ENCODE peak calls at places on chromosomes 1 and 21, in six cellular contexts. U, Z, N, J, Q and E are unnamed samples.

GRCh38 chr1:117573386-117574040 is 32.3 kb upstream of the TENT5C start:
- DNase-seq in U (peak; percentile 59), Z (no peak), N (no peak), J (no peak), Q (no peak), E (peak; percentile 63)

GRCh38 chr21:36799869-36800268 is 101.0 kb downstream of the SIM2 start:
- DNase-seq in U (no peak), Z (no peak), N (no peak), J (no peak), Q (peak; percentile 70), E (no peak)

GRCh38 chr1:3341236-3341994 is 113.0 kb upstream of the ARHGEF16 start:
- DNase-seq in U (no peak), Z (no peak), N (no peak), J (no peak), Q (no peak), E (no peak)

GRCh38 chr1:220787069-220787614 is 429 bp downstream of the MTARC1 start:
- DNase-seq in U (peak; percentile 86), Z (no peak), N (no peak), J (peak; percentile 12), Q (no peak), E (no peak)

GRCh38 chr1:37176269-37176668 is 142.0 kb upstream of the GRIK3 start:
- DNase-seq in U (no peak), Z (no peak), N (no peak), J (no peak), Q (no peak), E (no peak)

GRCh38 chr1:186102559-186103148 is 272.4 kb downstream of the TPR start:
- DNase-seq in U (no peak), Z (no peak), N (no peak), J (peak; percentile 58), Q (peak; percentile 46), E (no peak)

GRCh38 chr1:12166834-12167492 is at the start of gene TNFRSF1B:
- DNase-seq in U (peak; percentile 78), Z (peak; percentile 74), N (peak; percentile 26), J (peak; percentile 89), Q (peak; percentile 87), E (peak; percentile 91)

GRCh38 chr1:164785841-164786534 is 227.0 kb downstream of the PBX1 start:
- DNase-seq in U (no peak), Z (no peak), N (no peak), J (peak; percentile 52), Q (no peak), E (no peak)

GRCh38 chr1:76285578-76286135 is 211.1 kb downstream of the ST6GALNAC3 start:
- DNase-seq in U (no peak), Z (no peak), N (no peak), J (no peak), Q (no peak), E (no peak)

GRCh38 chr1:173038875-173039554 is 11.7 kb downstream of the TNFSF18 start:
- DNase-seq in U (no peak), Z (no peak), N (no peak), J (no peak), Q (no peak), E (no peak)

GRCh38 chr1:60978421-60979357 is 103.7 kb upstream of the NFIA start:
- DNase-seq in U (peak; percentile 30), Z (peak; percentile 24), N (peak; percentile 4), J (peak; percentile 59), Q (peak; percentile 52), E (peak; percentile 66)

GRCh38 chr1:19814681-19815503 is at the start of gene RNF186:
- DNase-seq in U (peak; percentile 91), Z (no peak), N (no peak), J (no peak), Q (no peak), E (no peak)

GRCh38 chr1:167401260-167401873 is 117.0 kb downstream of the CD247 start:
- DNase-seq in U (peak; percentile 61), Z (peak; percentile 46), N (peak; percentile 19), J (peak; percentile 63), Q (peak; percentile 37), E (peak; percentile 79)

GRCh38 chr21:34688145-34688544 is 19.4 kb downstream of the CLIC6 start:
- DNase-seq in U (no peak), Z (no peak), N (no peak), J (peak; percentile 48), Q (peak; percentile 35), E (no peak)

GRCh38 chr1:166855558-166855957 is 16.3 kb downstream of the POGK start:
- DNase-seq in U (no peak), Z (no peak), N (no peak), J (no peak), Q (no peak), E (no peak)

GRCh38 chr1:51768971-51769601 is 109.4 kb downstream of the NRDC start:
- DNase-seq in U (no peak), Z (no peak), N (no peak), J (peak; percentile 77), Q (peak; percentile 54), E (no peak)

GRCh38 chr1:44632511-44633072 is 41.7 kb downstream of the TMEM53 start:
- DNase-seq in U (no peak), Z (no peak), N (no peak), J (no peak), Q (no peak), E (no peak)

GRCh38 chr1:18948913-18949688 is 7.4 kb downstream of the IFFO2 start:
- DNase-seq in U (peak; percentile 50), Z (no peak), N (no peak), J (peak; percentile 84), Q (peak; percentile 70), E (no peak)

GRCh38 chr1:230884646-230885045 is 16.3 kb upstream of the C1orf198 start:
- DNase-seq in U (no peak), Z (no peak), N (no peak), J (no peak), Q (no peak), E (no peak)

GRCh38 chr1:65419681-65420589 is 533 bp upstream of the LEPR start:
- DNase-seq in U (peak; percentile 99), Z (peak; percentile 98), N (peak; percentile 99), J (peak; percentile 98), Q (peak; percentile 97), E (peak; percentile 99)

GRCh38 chr1:91201174-91201573 is 179.3 kb upstream of the ZNF644 start:
- DNase-seq in U (no peak), Z (no peak), N (no peak), J (no peak), Q (no peak), E (no peak)

GRCh38 chr1:63779338-63779819 is 5.6 kb downstream of the ROR1 start:
- DNase-seq in U (no peak), Z (no peak), N (no peak), J (no peak), Q (peak; percentile 42), E (no peak)

GRCh38 chr1:157438236-157439012 is 113.9 kb downstream of the FCRL5 start:
- DNase-seq in U (no peak), Z (no peak), N (no peak), J (no peak), Q (no peak), E (no peak)

GRCh38 chr1:2315711-2316450 is 75.5 kb downstream of the MORN1 start:
- DNase-seq in U (no peak), Z (no peak), N (no peak), J (no peak), Q (no peak), E (no peak)

GRCh38 chr1:92219028-92219427 is 1.3 kb downstream of the C1orf146 start:
- DNase-seq in U (no peak), Z (no peak), N (no peak), J (no peak), Q (no peak), E (no peak)

GRCh38 chr1:36882536-36883285 is 151.6 kb downstream of the GRIK3 start:
- DNase-seq in U (peak; percentile 4), Z (no peak), N (no peak), J (no peak), Q (peak; percentile 0), E (no peak)

GRCh38 chr21:45294509-45295291 is 7.0 kb upstream of the POFUT2 start:
- DNase-seq in U (peak; percentile 61), Z (no peak), N (no peak), J (peak; percentile 93), Q (peak; percentile 95), E (peak; percentile 50)

GRCh38 chr1:232223309-232223708 is 406.6 kb downstream of the SIPA1L2 start:
- DNase-seq in U (no peak), Z (no peak), N (no peak), J (no peak), Q (no peak), E (no peak)

GRCh38 chr21:27024316-27024715 is 57.4 kb upstream of the ADAMTS5 start:
- DNase-seq in U (no peak), Z (no peak), N (no peak), J (peak; percentile 64), Q (peak; percentile 18), E (no peak)

GRCh38 chr1:71049951-71050598 is 2.5 kb upstream of the PTGER3 start:
- DNase-seq in U (peak; percentile 27), Z (no peak), N (no peak), J (peak; percentile 75), Q (peak; percentile 77), E (no peak)

GRCh38 chr1:221035680-221036153 is 156.5 kb downstream of the HLX start:
- DNase-seq in U (no peak), Z (no peak), N (no peak), J (peak; percentile 38), Q (peak; percentile 26), E (no peak)

GRCh38 chr1:20439282-20439681 is 46.7 kb downstream of the CAMK2N1 start:
- DNase-seq in U (no peak), Z (no peak), N (no peak), J (peak; percentile 31), Q (peak; percentile 54), E (no peak)

GRCh38 chr1:67832737-67833594 is at the start of gene GNG12:
- DNase-seq in U (peak; percentile 82), Z (no peak), N (no peak), J (peak; percentile 94), Q (peak; percentile 87), E (peak; percentile 64)

GRCh38 chr1:54080598-54081049 is 27.2 kb downstream of the TCEANC2 start:
- DNase-seq in U (no peak), Z (no peak), N (no peak), J (no peak), Q (no peak), E (no peak)